ENCODE peak calls at places on chromosomes 6 and 20, in six cellular contexts. E is pancreas, V is astrocyte, P is lung, S is iPS DF 6.9, R is suprapubic skin. X is an unnamed sample.

GRCh38 chr20:57578476-57579165 is 17.7 kb downstream of the PCK1 start:
- DNase-seq in E (no peak), V (no peak), P (no peak), S (no peak), R (no peak), X (no peak)

GRCh38 chr6:36330366-36330765 is 6.3 kb downstream of the BNIP5 start:
- DNase-seq in E (no peak), V (no peak), P (no peak), S (no peak), R (no peak), X (no peak)

GRCh38 chr6:35403544-35404442 is 48.3 kb upstream of the FANCE start:
- DNase-seq in E (no peak), V (no peak), P (no peak), S (no peak), R (no peak), X (no peak)

GRCh38 chr20:49567421-49568256 is at the start of gene PTGIS:
- DNase-seq in E (no peak), V (no peak), P (no peak), S (no peak), R (peak; percentile 66), X (no peak)

GRCh38 chr6:78861509-78861908 is 5.8 kb upstream of the IRAK1BP1 start:
- DNase-seq in E (no peak), V (no peak), P (no peak), S (no peak), R (no peak), X (no peak)

GRCh38 chr6:38012573-38012972 is 193.0 kb downstream of the ZFAND3 start:
- DNase-seq in E (no peak), V (peak; percentile 30), P (no peak), S (no peak), R (no peak), X (no peak)

GRCh38 chr6:126176266-126176665 is 163.6 kb upstream of the CENPW start:
- DNase-seq in E (no peak), V (no peak), P (no peak), S (no peak), R (no peak), X (no peak)

GRCh38 chr6:101832371-101832770 is 438.9 kb downstream of the GRIK2 start:
- DNase-seq in E (no peak), V (no peak), P (no peak), S (no peak), R (no peak), X (no peak)

GRCh38 chr6:650098-650497 is 6.8 kb downstream of the HUS1B start:
- DNase-seq in E (no peak), V (peak; percentile 35), P (no peak), S (no peak), R (no peak), X (no peak)

GRCh38 chr20:59745201-59745600 is 140.9 kb downstream of the PHACTR3 start:
- DNase-seq in E (no peak), V (no peak), P (no peak), S (no peak), R (no peak), X (no peak)

GRCh38 chr6:166411721-166412151 is 29.0 kb upstream of the MPC1 start:
- DNase-seq in E (no peak), V (no peak), P (no peak), S (no peak), R (peak; percentile 47), X (no peak)

GRCh38 chr20:5718896-5719595 is 31.2 kb upstream of the SHLD1 start:
- DNase-seq in E (no peak), V (no peak), P (no peak), S (no peak), R (no peak), X (no peak)

GRCh38 chr6:43616728-43617472 is 12.2 kb downstream of the GTPBP2 start:
- DNase-seq in E (no peak), V (no peak), P (no peak), S (no peak), R (no peak), X (no peak)

GRCh38 chr6:13331516-13332348 is 3.4 kb upstream of the TBC1D7 start:
- DNase-seq in E (no peak), V (no peak), P (no peak), S (no peak), R (no peak), X (no peak)

GRCh38 chr6:100230115-100230975 is 234.4 kb downstream of the SIM1 start:
- DNase-seq in E (no peak), V (no peak), P (no peak), S (no peak), R (no peak), X (no peak)

GRCh38 chr6:149366237-149366921 is 33.7 kb upstream of the SUMO4 start:
- DNase-seq in E (no peak), V (no peak), P (no peak), S (no peak), R (no peak), X (no peak)

GRCh38 chr6:65202738-65203137 is 504.3 kb downstream of the EYS start:
- DNase-seq in E (no peak), V (no peak), P (no peak), S (no peak), R (no peak), X (no peak)

GRCh38 chr6:90369651-90370050 is 73.0 kb upstream of the BACH2 start:
- DNase-seq in E (no peak), V (no peak), P (no peak), S (no peak), R (no peak), X (no peak)

GRCh38 chr6:163780993-163781392 is 366.5 kb downstream of the QKI start:
- DNase-seq in E (no peak), V (peak; percentile 61), P (no peak), S (no peak), R (no peak), X (no peak)

GRCh38 chr20:40816039-40816352 is 127.0 kb upstream of the MAFB start:
- DNase-seq in E (no peak), V (no peak), P (no peak), S (no peak), R (no peak), X (no peak)

GRCh38 chr6:44131880-44132279 is 4.5 kb downstream of the TMEM63B start:
- DNase-seq in E (no peak), V (no peak), P (no peak), S (no peak), R (no peak), X (no peak)

GRCh38 chr6:113405326-113406050 is 451.7 kb upstream of the MARCKS start:
- DNase-seq in E (no peak), V (no peak), P (no peak), S (no peak), R (no peak), X (peak; percentile 34)

GRCh38 chr6:31792741-31793140 is 2.8 kb downstream of the VARS1 start:
- DNase-seq in E (no peak), V (peak; percentile 52), P (no peak), S (no peak), R (no peak), X (no peak)

GRCh38 chr20:38633577-38634093 is 32.0 kb downstream of the ARHGAP40 start:
- DNase-seq in E (peak; percentile 29), V (no peak), P (peak; percentile 54), S (peak; percentile 47), R (no peak), X (no peak)

GRCh38 chr6:83709748-83710050 is 798 bp upstream of the SNAP91 start:
- DNase-seq in E (no peak), V (no peak), P (no peak), S (no peak), R (no peak), X (no peak)

GRCh38 chr6:3776881-3777507 is 25.5 kb upstream of the PXDC1 start:
- DNase-seq in E (no peak), V (no peak), P (no peak), S (no peak), R (no peak), X (no peak)

GRCh38 chr6:40406175-40406574 is 181.0 kb downstream of the LRFN2 start:
- DNase-seq in E (no peak), V (no peak), P (no peak), S (no peak), R (no peak), X (no peak)

GRCh38 chr20:51129201-51129671 is 106.3 kb upstream of the KCNG1 start:
- DNase-seq in E (no peak), V (no peak), P (no peak), S (no peak), R (no peak), X (no peak)

GRCh38 chr6:85484941-85485340 is 35.1 kb downstream of the NT5E start:
- DNase-seq in E (no peak), V (no peak), P (no peak), S (no peak), R (no peak), X (no peak)

GRCh38 chr6:44149369-44150012 is 9.1 kb upstream of the CAPN11 start:
- DNase-seq in E (no peak), V (no peak), P (no peak), S (no peak), R (no peak), X (no peak)

GRCh38 chr20:36629719-36630340 is 16.2 kb downstream of the SLA2 start:
- DNase-seq in E (no peak), V (no peak), P (no peak), S (no peak), R (no peak), X (no peak)

DNA sequence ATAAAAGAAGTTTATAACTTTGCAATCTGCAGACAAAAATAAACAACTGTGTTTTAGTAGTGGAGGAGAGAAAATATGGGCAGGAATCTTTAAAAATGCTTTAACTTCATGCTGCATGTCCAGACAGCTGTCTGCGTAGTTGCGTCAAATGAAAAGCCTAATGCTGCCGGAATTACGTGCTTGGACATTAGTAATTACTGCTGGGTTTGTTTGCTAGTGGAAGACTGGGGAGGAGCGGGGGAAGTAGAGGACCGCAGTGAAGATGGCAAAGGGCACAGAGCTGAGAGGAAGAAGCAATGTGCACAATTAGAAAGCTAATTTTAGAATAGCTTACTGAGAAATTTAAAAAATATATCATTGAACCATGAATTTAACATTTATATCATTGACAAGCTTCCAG is 2.4 kb downstream of the SNAP25 start:
- DNase-seq in E (no peak), V (no peak), P (no peak), S (no peak), R (no peak), X (no peak)
- H3K4me3 ChIP-seq in E (no peak overlapping the region), V (no peak overlapping the region), P (no peak overlapping the region), S (no peak overlapping the region), R (no peak overlapping the region), X (no peak overlapping the region)

DNA sequence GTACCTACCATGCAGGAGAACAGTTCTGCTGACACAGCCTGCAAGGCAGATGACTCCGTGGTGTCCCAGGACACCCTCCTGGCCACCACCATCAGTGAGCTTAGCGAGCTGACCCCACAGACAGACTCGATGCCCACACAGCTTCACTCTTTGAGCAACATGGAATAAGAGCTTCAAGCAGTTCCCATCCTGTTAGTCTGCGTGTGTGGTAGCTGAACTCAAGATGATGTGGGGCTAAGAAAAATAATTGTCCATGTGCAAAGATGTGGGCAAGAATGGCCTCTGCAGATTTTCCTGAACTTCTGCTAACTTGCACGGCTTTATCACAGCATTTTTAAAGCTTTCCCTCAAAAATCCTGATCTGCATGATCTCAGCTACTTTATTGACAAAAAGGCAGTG is 8.3 kb downstream of the GZF1 start:
- DNase-seq in E (no peak), V (no peak), P (no peak), S (no peak), R (no peak), X (no peak)
- H3K36me3 ChIP-seq in E (no peaks in the 10 kb centered on the region), V (peaks cover 41% of the 10 kb centered on the region), P (peaks cover 26% of the 10 kb centered on the region), S (peaks cover 24% of the 10 kb centered on the region), R (peaks cover 69% of the 10 kb centered on the region), X (peaks cover 17% of the 10 kb centered on the region)

GRCh38 chr6:170292778-170293164 is 1.9 kb upstream of the DLL1 start:
- DNase-seq in E (no peak), V (no peak), P (no peak), S (no peak), R (no peak), X (no peak)
- H3K27me3 ChIP-seq in E (no peaks in the 10 kb centered on the region), V (peaks cover 75% of the 10 kb centered on the region), P (peaks cover 3% of the 10 kb centered on the region), S (peaks cover 57% of the 10 kb centered on the region), R (peaks cover 42% of the 10 kb centered on the region), X (peaks cover 41% of the 10 kb centered on the region)

GRCh38 chr20:43752561-43753301 is 25.9 kb upstream of the GTSF1L start:
- DNase-seq in E (peak; percentile 41), V (peak; percentile 98), P (peak; percentile 51), S (no peak), R (no peak), X (peak; percentile 73)
- H3K4me3 ChIP-seq in E (no peak overlapping the region), V (no peak overlapping the region), P (no peak overlapping the region), S (no peak overlapping the region), R (no peak overlapping the region), X (no peak overlapping the region)